ENCODE peak calls at places on chromosomes 16 and 17, in seven cellular contexts. One of them, this sample, is unnamed.

GRCh38 chr16:1533443-1533951 is at the start of gene TMEM204:
- DNase-seq in lower leg skin: peak
- DNase-seq in adrenal gland: peak
- DNase-seq in IMR-90: peak
- DNase-seq in A549: no peak
- DNase-seq in esophagus muscularis mucosa: no peak
- DNase-seq in stomach: peak
- DNase-seq in this sample: no peak

GRCh38 chr16:23826528-23827244 is 9.1 kb upstream of the PRKCB start:
- DNase-seq in stomach: no peak
- DNase-seq in IMR-90: no peak
- DNase-seq in lower leg skin: peak
- DNase-seq in adrenal gland: no peak
- DNase-seq in esophagus muscularis mucosa: no peak
- DNase-seq in A549: no peak
- DNase-seq in this sample: no peak

GRCh38 chr17:64702815-64703214 is 40.7 kb upstream of the SMURF2 start:
- DNase-seq in esophagus muscularis mucosa: no peak
- DNase-seq in adrenal gland: no peak
- DNase-seq in IMR-90: no peak
- DNase-seq in lower leg skin: no peak
- DNase-seq in stomach: no peak
- DNase-seq in A549: no peak
- DNase-seq in this sample: no peak

GRCh38 chr16:87607223-87607622 is 4.9 kb downstream of the JPH3 start:
- DNase-seq in adrenal gland: no peak
- DNase-seq in IMR-90: no peak
- DNase-seq in esophagus muscularis mucosa: no peak
- DNase-seq in stomach: no peak
- DNase-seq in lower leg skin: no peak
- DNase-seq in A549: no peak
- DNase-seq in this sample: no peak

GRCh38 chr16:87163637-87164036 is 153.6 kb downstream of the C16orf95 start:
- DNase-seq in IMR-90: no peak
- DNase-seq in lower leg skin: no peak
- DNase-seq in stomach: no peak
- DNase-seq in A549: no peak
- DNase-seq in adrenal gland: no peak
- DNase-seq in esophagus muscularis mucosa: no peak
- DNase-seq in this sample: no peak

GRCh38 chr17:47315451-47316266 is 8.1 kb upstream of the EFCAB13 start:
- DNase-seq in adrenal gland: peak
- DNase-seq in A549: peak
- DNase-seq in IMR-90: peak
- DNase-seq in esophagus muscularis mucosa: peak
- DNase-seq in stomach: no peak
- DNase-seq in lower leg skin: peak
- DNase-seq in this sample: peak

GRCh38 chr17:70661342-70662222 is 492.2 kb downstream of the KCNJ2 start:
- DNase-seq in IMR-90: peak
- DNase-seq in A549: peak
- DNase-seq in esophagus muscularis mucosa: no peak
- DNase-seq in stomach: no peak
- DNase-seq in adrenal gland: no peak
- DNase-seq in lower leg skin: no peak
- DNase-seq in this sample: no peak

GRCh38 chr16:85048921-85049562 is 21.4 kb downstream of the KIAA0513 start:
- DNase-seq in IMR-90: no peak
- DNase-seq in adrenal gland: no peak
- DNase-seq in A549: no peak
- DNase-seq in stomach: no peak
- DNase-seq in lower leg skin: no peak
- DNase-seq in esophagus muscularis mucosa: no peak
- DNase-seq in this sample: no peak

GRCh38 chr16:72939247-72939646 is 108.7 kb downstream of the ZFHX3 start:
- DNase-seq in IMR-90: peak
- DNase-seq in stomach: no peak
- DNase-seq in adrenal gland: peak
- DNase-seq in lower leg skin: peak
- DNase-seq in A549: peak
- DNase-seq in esophagus muscularis mucosa: no peak
- DNase-seq in this sample: no peak

GRCh38 chr17:74123350-74123749 is 80.1 kb upstream of the RPL38 start:
- DNase-seq in adrenal gland: no peak
- DNase-seq in stomach: no peak
- DNase-seq in IMR-90: no peak
- DNase-seq in lower leg skin: no peak
- DNase-seq in A549: no peak
- DNase-seq in esophagus muscularis mucosa: no peak
- DNase-seq in this sample: peak

GRCh38 chr16:85424260-85425060 is 188.7 kb upstream of the GSE1 start:
- DNase-seq in esophagus muscularis mucosa: no peak
- DNase-seq in lower leg skin: no peak
- DNase-seq in stomach: peak
- DNase-seq in IMR-90: no peak
- DNase-seq in A549: no peak
- DNase-seq in adrenal gland: no peak
- DNase-seq in this sample: no peak

GRCh38 chr17:72100445-72100844 is 20.4 kb upstream of the SOX9 start:
- DNase-seq in adrenal gland: no peak
- DNase-seq in IMR-90: no peak
- DNase-seq in esophagus muscularis mucosa: no peak
- DNase-seq in stomach: no peak
- DNase-seq in lower leg skin: no peak
- DNase-seq in A549: no peak
- DNase-seq in this sample: no peak

GRCh38 chr16:55577888-55578287 is 11.4 kb downstream of the CAPNS2 start:
- DNase-seq in A549: no peak
- DNase-seq in stomach: no peak
- DNase-seq in esophagus muscularis mucosa: no peak
- DNase-seq in lower leg skin: no peak
- DNase-seq in IMR-90: no peak
- DNase-seq in adrenal gland: no peak
- DNase-seq in this sample: no peak

GRCh38 chr17:19448341-19449268 is 37.6 kb downstream of the RNF112 start:
- DNase-seq in esophagus muscularis mucosa: no peak
- DNase-seq in lower leg skin: peak
- DNase-seq in adrenal gland: peak
- DNase-seq in IMR-90: peak
- DNase-seq in A549: no peak
- DNase-seq in stomach: no peak
- DNase-seq in this sample: peak

GRCh38 chr16:70258065-70258464 is 6.3 kb upstream of the EXOSC6 start:
- DNase-seq in IMR-90: no peak
- DNase-seq in esophagus muscularis mucosa: no peak
- DNase-seq in lower leg skin: no peak
- DNase-seq in stomach: no peak
- DNase-seq in A549: no peak
- DNase-seq in adrenal gland: no peak
- DNase-seq in this sample: no peak

GRCh38 chr17:933168-934083 is 46.1 kb downstream of the NXN start:
- DNase-seq in lower leg skin: no peak
- DNase-seq in A549: peak
- DNase-seq in esophagus muscularis mucosa: no peak
- DNase-seq in adrenal gland: peak
- DNase-seq in IMR-90: peak
- DNase-seq in stomach: peak
- DNase-seq in this sample: peak

GRCh38 chr17:57478433-57478832 is 222.1 kb downstream of the MSI2 start:
- DNase-seq in IMR-90: no peak
- DNase-seq in esophagus muscularis mucosa: no peak
- DNase-seq in lower leg skin: no peak
- DNase-seq in A549: no peak
- DNase-seq in adrenal gland: peak
- DNase-seq in stomach: no peak
- DNase-seq in this sample: no peak

GRCh38 chr17:79920751-79921410 is 81.6 kb upstream of the CBX4 start:
- DNase-seq in esophagus muscularis mucosa: no peak
- DNase-seq in stomach: no peak
- DNase-seq in A549: no peak
- DNase-seq in lower leg skin: no peak
- DNase-seq in adrenal gland: no peak
- DNase-seq in IMR-90: no peak
- DNase-seq in this sample: no peak

GRCh38 chr17:6257339-6257738 is 177.6 kb downstream of the AIPL1 start:
- DNase-seq in esophagus muscularis mucosa: no peak
- DNase-seq in IMR-90: peak
- DNase-seq in adrenal gland: no peak
- DNase-seq in stomach: no peak
- DNase-seq in lower leg skin: no peak
- DNase-seq in A549: no peak
- DNase-seq in this sample: no peak

GRCh38 chr16:19704321-19705130 is 13.5 kb downstream of the KNOP1 start:
- DNase-seq in adrenal gland: peak
- DNase-seq in esophagus muscularis mucosa: no peak
- DNase-seq in stomach: no peak
- DNase-seq in IMR-90: peak
- DNase-seq in A549: no peak
- DNase-seq in lower leg skin: no peak
- DNase-seq in this sample: no peak

GRCh38 chr16:89103156-89103555 is 9.5 kb downstream of the ACSF3 start:
- DNase-seq in stomach: peak
- DNase-seq in lower leg skin: no peak
- DNase-seq in A549: no peak
- DNase-seq in IMR-90: no peak
- DNase-seq in esophagus muscularis mucosa: no peak
- DNase-seq in adrenal gland: no peak
- DNase-seq in this sample: no peak

GRCh38 chr17:954431-955164 is 25.0 kb downstream of the NXN start:
- DNase-seq in stomach: no peak
- DNase-seq in adrenal gland: no peak
- DNase-seq in IMR-90: peak
- DNase-seq in A549: peak
- DNase-seq in esophagus muscularis mucosa: no peak
- DNase-seq in lower leg skin: no peak
- DNase-seq in this sample: no peak

GRCh38 chr16:47604306-47604705 is 143.2 kb downstream of the PHKB start:
- DNase-seq in lower leg skin: no peak
- DNase-seq in IMR-90: no peak
- DNase-seq in stomach: no peak
- DNase-seq in esophagus muscularis mucosa: no peak
- DNase-seq in adrenal gland: no peak
- DNase-seq in A549: no peak
- DNase-seq in this sample: no peak

GRCh38 chr16:88437367-88437964 is 15.6 kb upstream of the ZFPM1 start:
- DNase-seq in lower leg skin: no peak
- DNase-seq in esophagus muscularis mucosa: no peak
- DNase-seq in IMR-90: peak
- DNase-seq in adrenal gland: peak
- DNase-seq in A549: peak
- DNase-seq in stomach: peak
- DNase-seq in this sample: no peak

GRCh38 chr17:38730526-38731379 is 612 bp downstream of the CISD3 start:
- DNase-seq in lower leg skin: no peak
- DNase-seq in IMR-90: peak
- DNase-seq in stomach: peak
- DNase-seq in adrenal gland: peak
- DNase-seq in esophagus muscularis mucosa: no peak
- DNase-seq in A549: peak
- DNase-seq in this sample: peak

GRCh38 chr17:72118588-72119279 is 2.1 kb upstream of the SOX9 start:
- DNase-seq in stomach: peak
- DNase-seq in esophagus muscularis mucosa: no peak
- DNase-seq in lower leg skin: peak
- DNase-seq in adrenal gland: peak
- DNase-seq in A549: peak
- DNase-seq in IMR-90: peak
- DNase-seq in this sample: peak

GRCh38 chr17:61201211-61201610 is 198.4 kb upstream of the TBX2 start:
- DNase-seq in esophagus muscularis mucosa: no peak
- DNase-seq in stomach: no peak
- DNase-seq in adrenal gland: no peak
- DNase-seq in lower leg skin: no peak
- DNase-seq in IMR-90: peak
- DNase-seq in A549: peak
- DNase-seq in this sample: peak

GRCh38 chr16:49488740-49489525 is 115.3 kb downstream of the C16orf78 start:
- DNase-seq in adrenal gland: no peak
- DNase-seq in stomach: no peak
- DNase-seq in lower leg skin: no peak
- DNase-seq in A549: no peak
- DNase-seq in esophagus muscularis mucosa: no peak
- DNase-seq in IMR-90: no peak
- DNase-seq in this sample: no peak
- TF ChIP-seq POLR2A in adrenal gland: no peak
- TF ChIP-seq POLR2A in stomach: no peak
- TF ChIP-seq POLR2A in lower leg skin: no peak
- TF ChIP-seq POLR2A in A549: no peak
- TF ChIP-seq POLR2A in esophagus muscularis mucosa: no peak
- TF ChIP-seq POLR2A in IMR-90: no peak
- TF ChIP-seq POLR2A in this sample: no peak

GRCh38 chr16:30535106-30535776 is 583 bp upstream of the ZNF747 start:
- DNase-seq in stomach: no peak
- DNase-seq in A549: no peak
- DNase-seq in lower leg skin: no peak
- DNase-seq in IMR-90: no peak
- DNase-seq in adrenal gland: no peak
- DNase-seq in esophagus muscularis mucosa: no peak
- DNase-seq in this sample: no peak
- TF ChIP-seq POLR2A in stomach: no peak
- TF ChIP-seq POLR2A in A549: no peak
- TF ChIP-seq POLR2A in lower leg skin: no peak
- TF ChIP-seq POLR2A in IMR-90: no peak
- TF ChIP-seq POLR2A in adrenal gland: peak
- TF ChIP-seq POLR2A in esophagus muscularis mucosa: no peak
- TF ChIP-seq POLR2A in this sample: no peak

GRCh38 chr17:4908711-4909496 is 6.0 kb upstream of the CHRNE start:
- DNase-seq in stomach: peak
- DNase-seq in adrenal gland: peak
- DNase-seq in IMR-90: peak
- DNase-seq in A549: peak
- DNase-seq in lower leg skin: peak
- DNase-seq in esophagus muscularis mucosa: peak
- DNase-seq in this sample: peak
- TF ChIP-seq POLR2A in stomach: no peak
- TF ChIP-seq POLR2A in adrenal gland: no peak
- TF ChIP-seq POLR2A in IMR-90: peak
- TF ChIP-seq POLR2A in A549: no peak
- TF ChIP-seq POLR2A in lower leg skin: no peak
- TF ChIP-seq POLR2A in esophagus muscularis mucosa: no peak
- TF ChIP-seq POLR2A in this sample: no peak

DNA sequence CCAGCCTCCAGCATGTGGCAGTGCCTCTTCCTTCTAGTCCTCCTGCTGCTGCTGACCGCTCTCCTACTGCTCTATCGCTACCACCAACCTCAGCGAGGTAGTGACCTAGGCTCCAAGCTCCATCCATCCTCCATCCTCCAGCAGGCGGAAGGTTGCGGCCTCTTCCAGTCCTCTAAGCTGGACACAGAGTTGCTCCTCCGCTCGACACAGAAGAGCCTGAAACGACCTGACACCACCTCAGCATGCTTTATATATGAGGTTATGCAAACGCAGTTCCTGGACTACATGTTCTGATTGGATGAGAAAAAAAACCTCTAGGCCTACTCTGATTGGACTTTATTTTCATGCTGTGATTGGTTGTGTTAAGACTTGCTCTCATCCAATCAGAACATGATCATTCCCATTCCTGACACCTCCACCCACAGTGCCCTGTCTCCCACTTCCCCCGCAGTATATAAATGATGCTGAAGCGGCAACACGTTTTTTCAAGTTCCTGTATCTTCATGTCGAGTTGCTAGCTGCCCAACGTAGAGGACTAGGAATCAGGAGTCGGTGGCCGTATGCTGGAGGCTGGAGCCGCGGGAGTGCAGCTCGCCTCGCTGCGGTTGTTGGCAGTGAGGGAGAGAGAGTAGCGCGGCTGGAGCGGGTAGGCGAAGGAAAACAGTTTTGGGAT is 398.1 kb downstream of the KCNJ18 start:
- DNase-seq in esophagus muscularis mucosa: no peak
- DNase-seq in IMR-90: no peak
- DNase-seq in adrenal gland: no peak
- DNase-seq in lower leg skin: no peak
- DNase-seq in stomach: no peak
- DNase-seq in A549: no peak
- DNase-seq in this sample: no peak
- TF ChIP-seq POLR2A in esophagus muscularis mucosa: no peak
- TF ChIP-seq POLR2A in IMR-90: no peak
- TF ChIP-seq POLR2A in adrenal gland: no peak
- TF ChIP-seq POLR2A in lower leg skin: no peak
- TF ChIP-seq POLR2A in stomach: no peak
- TF ChIP-seq POLR2A in A549: no peak
- TF ChIP-seq POLR2A in this sample: no peak

This sample was measured in H54.